ENCODE peak calls at places on chromosomes 1 and 21, in nine cellular contexts. E, Z, P, S, L, D, X, V and G are unnamed samples.

GRCh38 chr1:236164273-236164672 is 21.9 kb downstream of the GPR137B start:
- DNase-seq in E (no peak), Z (no peak), P (no peak), S (peak), L (no peak), D (no peak), X (no peak), V (no peak), G (no peak)

GRCh38 chr1:213119794-213120193 is 68.8 kb downstream of the RPS6KC1 start:
- DNase-seq in E (no peak), Z (no peak), P (no peak), S (no peak), L (no peak), D (no peak), X (no peak), V (no peak), G (no peak)

GRCh38 chr1:93448983-93449805 is 1.3 kb downstream of the FNBP1L start:
- DNase-seq in E (no peak), Z (peak), P (peak), S (no peak), L (no peak), D (peak), X (peak), V (no peak), G (no peak)

GRCh38 chr1:199124351-199124750 is 485.5 kb downstream of the PTPRC start:
- DNase-seq in E (no peak), Z (no peak), P (no peak), S (no peak), L (peak), D (peak), X (peak), V (no peak), G (no peak)

GRCh38 chr21:44801468-44802395 is at the start of gene UBE2G2:
- DNase-seq in E (peak), Z (peak), P (peak), S (peak), L (peak), D (peak), X (peak), V (peak), G (peak)

GRCh38 chr1:235516862-235517446 is 12.7 kb upstream of the B3GALNT2 start:
- DNase-seq in E (no peak), Z (no peak), P (no peak), S (no peak), L (no peak), D (no peak), X (no peak), V (no peak), G (no peak)

GRCh38 chr1:95407146-95407863 is 173.3 kb downstream of the RWDD3 start:
- DNase-seq in E (no peak), Z (no peak), P (no peak), S (no peak), L (no peak), D (no peak), X (no peak), V (no peak), G (no peak)

GRCh38 chr1:40872266-40872665 is 10.1 kb upstream of the CITED4 start:
- DNase-seq in E (no peak), Z (no peak), P (peak), S (no peak), L (no peak), D (no peak), X (no peak), V (no peak), G (no peak)

GRCh38 chr1:172449585-172450523 is 6.0 kb upstream of the PIGC start:
- DNase-seq in E (peak), Z (peak), P (peak), S (peak), L (peak), D (peak), X (peak), V (peak), G (no peak)

GRCh38 chr1:213571419-213571818 is 416.4 kb upstream of the PROX1 start:
- DNase-seq in E (no peak), Z (no peak), P (no peak), S (no peak), L (no peak), D (no peak), X (no peak), V (no peak), G (no peak)

GRCh38 chr1:61202854-61203603 is 120.7 kb downstream of the NFIA start:
- DNase-seq in E (no peak), Z (no peak), P (peak), S (no peak), L (no peak), D (peak), X (peak), V (no peak), G (no peak)

GRCh38 chr1:61116421-61116820 is 34.1 kb downstream of the NFIA start:
- DNase-seq in E (no peak), Z (no peak), P (no peak), S (no peak), L (no peak), D (no peak), X (peak), V (no peak), G (no peak)

GRCh38 chr1:59699227-59699847 is 115.4 kb upstream of the HOOK1 start:
- DNase-seq in E (no peak), Z (peak), P (peak), S (no peak), L (peak), D (peak), X (peak), V (no peak), G (no peak)

GRCh38 chr1:160399544-160400283 is 650 bp upstream of the VANGL2 start:
- DNase-seq in E (no peak), Z (no peak), P (no peak), S (no peak), L (no peak), D (no peak), X (no peak), V (no peak), G (no peak)

GRCh38 chr1:53606197-53607095 is 132.5 kb downstream of the GLIS1 start:
- DNase-seq in E (no peak), Z (no peak), P (no peak), S (peak), L (no peak), D (no peak), X (no peak), V (peak), G (no peak)

GRCh38 chr1:204295666-204296065 is 64.1 kb downstream of the PLEKHA6 start:
- DNase-seq in E (no peak), Z (no peak), P (no peak), S (no peak), L (no peak), D (no peak), X (peak), V (no peak), G (no peak)

DNA sequence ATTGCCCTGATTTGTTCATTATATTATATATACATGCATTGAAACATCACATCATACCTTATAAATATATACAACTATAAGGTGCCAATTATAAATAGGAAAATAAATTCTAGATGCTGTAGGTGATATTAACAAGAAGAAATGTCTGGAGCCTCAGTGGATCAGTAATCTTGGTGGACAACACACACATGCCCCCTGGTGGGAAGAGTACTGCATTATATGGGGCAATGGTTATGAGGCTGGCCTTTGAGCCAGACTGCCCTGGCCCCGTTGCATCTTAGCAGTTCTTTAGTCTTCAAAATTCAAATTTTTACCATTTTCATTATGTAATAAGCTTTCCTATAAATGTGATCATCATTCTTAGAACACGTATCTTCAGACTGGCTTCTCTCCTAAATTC is 335.0 kb upstream of the GREM2 start:
- DNase-seq in E (peak), Z (peak), P (peak), S (no peak), L (peak), D (peak), X (peak), V (no peak), G (peak)
- TF ChIP-seq CTCF in E (peak), Z (peak), P (peak), S (no peak), L (peak), D (peak), X (peak), V (peak), G (peak)

GRCh38 chr1:154906621-154907081 is 29.9 kb downstream of the PMVK start:
- DNase-seq in E (no peak), Z (no peak), P (peak), S (no peak), L (no peak), D (no peak), X (no peak), V (peak), G (no peak)
- TF ChIP-seq CTCF in E (no peak), Z (no peak), P (peak), S (no peak), L (peak), D (peak), X (peak), V (no peak), G (peak)

DNA sequence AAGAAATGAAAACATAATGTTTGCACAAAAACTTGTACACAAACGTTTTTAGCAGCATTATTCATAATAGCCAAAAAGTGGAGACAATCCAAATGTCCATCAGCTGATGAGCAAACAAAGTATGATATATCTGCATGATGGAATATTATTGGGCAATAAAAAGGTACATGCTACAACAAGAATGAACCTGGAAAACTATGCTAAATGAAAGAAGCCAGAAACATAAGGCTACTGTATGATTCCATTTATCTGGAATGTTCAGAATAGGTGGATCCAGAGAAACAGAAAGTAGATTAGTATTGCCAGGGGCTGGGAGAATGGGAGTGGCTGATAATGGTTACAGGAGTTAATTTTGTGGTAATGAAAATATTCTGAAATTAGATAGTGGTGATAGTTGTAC is 19.0 kb downstream of the FBXO28 start:
- DNase-seq in E (no peak), Z (no peak), P (no peak), S (no peak), L (no peak), D (no peak), X (peak), V (no peak), G (no peak)
- TF ChIP-seq CTCF in E (no peak), Z (no peak), P (no peak), S (no peak), L (no peak), D (no peak), X (no peak), V (no peak), G (no peak)

GRCh38 chr1:180631766-180632325 is at the start of gene XPR1:
- DNase-seq in E (peak), Z (peak), P (peak), S (peak), L (peak), D (peak), X (peak), V (peak), G (peak)

GRCh38 chr1:180633092-180634045 is 1.5 kb downstream of the XPR1 start:
- DNase-seq in E (no peak), Z (no peak), P (peak), S (no peak), L (no peak), D (peak), X (peak), V (no peak), G (no peak)

GRCh38 chr1:180632326-180633088 is 685 bp downstream of the XPR1 start:
- DNase-seq in E (peak), Z (peak), P (peak), S (peak), L (no peak), D (no peak), X (peak), V (peak), G (no peak)

GRCh38 chr1:180630408-180631196 is 1.2 kb upstream of the XPR1 start:
- DNase-seq in E (no peak), Z (no peak), P (no peak), S (no peak), L (no peak), D (no peak), X (no peak), V (no peak), G (no peak)

GRCh38 chr1:180631197-180631765 is 541 bp upstream of the XPR1 start:
- DNase-seq in E (no peak), Z (no peak), P (no peak), S (peak), L (no peak), D (no peak), X (no peak), V (no peak), G (no peak)
- TF ChIP-seq CTCF in E (no peak), Z (no peak), P (no peak), S (no peak), L (no peak), D (no peak), X (no peak), V (no peak), G (no peak)